ENCODE peak calls at places on chromosomes 16 and 17, in ten cellular contexts. One of them, this sample, is unnamed.

GRCh38 chr16:14307059-14307531 is 236.0 kb downstream of the MRTFB start:
- DNase-seq in stimulated activated CD4-positive, alpha-beta T cell treated with anti-CD3 and anti-CD28 coated beads, Interleukin-4, amount 100 ng/mL, for 1 hour: no peak
- DNase-seq in type B pancreatic cell: no peak
- DNase-seq in SW480: no peak
- DNase-seq in psoas muscle: no peak
- DNase-seq in NCI-H1105 treated with DMSO at 0.1 percent for 48 hours: no peak
- DNase-seq in foreskin fibroblast: no peak
- DNase-seq in colonic mucosa: no peak
- DNase-seq in fibroblast of pulmonary artery: no peak
- DNase-seq in HTR-8/SVneo: no peak
- DNase-seq in this sample: no peak

GRCh38 chr17:39867891-39868553 is at the start of gene ZPBP2:
- DNase-seq in stimulated activated CD4-positive, alpha-beta T cell treated with anti-CD3 and anti-CD28 coated beads, Interleukin-4, amount 100 ng/mL, for 1 hour: peak
- DNase-seq in type B pancreatic cell: no peak
- DNase-seq in SW480: no peak
- DNase-seq in psoas muscle: no peak
- DNase-seq in NCI-H1105 treated with DMSO at 0.1 percent for 48 hours: no peak
- DNase-seq in foreskin fibroblast: peak
- DNase-seq in colonic mucosa: no peak
- DNase-seq in fibroblast of pulmonary artery: no peak
- DNase-seq in HTR-8/SVneo: no peak
- DNase-seq in this sample: peak

GRCh38 chr16:22123146-22123545 is 30.8 kb downstream of the VWA3A start:
- DNase-seq in stimulated activated CD4-positive, alpha-beta T cell treated with anti-CD3 and anti-CD28 coated beads, Interleukin-4, amount 100 ng/mL, for 1 hour: no peak
- DNase-seq in type B pancreatic cell: no peak
- DNase-seq in SW480: peak
- DNase-seq in psoas muscle: no peak
- DNase-seq in NCI-H1105 treated with DMSO at 0.1 percent for 48 hours: no peak
- DNase-seq in foreskin fibroblast: peak
- DNase-seq in colonic mucosa: no peak
- DNase-seq in fibroblast of pulmonary artery: peak
- DNase-seq in HTR-8/SVneo: no peak
- DNase-seq in this sample: no peak

GRCh38 chr17:57986841-57987581 is 1.0 kb downstream of the VEZF1 start:
- DNase-seq in stimulated activated CD4-positive, alpha-beta T cell treated with anti-CD3 and anti-CD28 coated beads, Interleukin-4, amount 100 ng/mL, for 1 hour: peak
- DNase-seq in type B pancreatic cell: no peak
- DNase-seq in SW480: peak
- DNase-seq in psoas muscle: peak
- DNase-seq in NCI-H1105 treated with DMSO at 0.1 percent for 48 hours: no peak
- DNase-seq in foreskin fibroblast: peak
- DNase-seq in colonic mucosa: peak
- DNase-seq in fibroblast of pulmonary artery: peak
- DNase-seq in HTR-8/SVneo: peak
- DNase-seq in this sample: peak

GRCh38 chr17:41793749-41794602 is 7.5 kb upstream of the JUP start:
- DNase-seq in stimulated activated CD4-positive, alpha-beta T cell treated with anti-CD3 and anti-CD28 coated beads, Interleukin-4, amount 100 ng/mL, for 1 hour: no peak
- DNase-seq in type B pancreatic cell: no peak
- DNase-seq in SW480: peak
- DNase-seq in psoas muscle: no peak
- DNase-seq in NCI-H1105 treated with DMSO at 0.1 percent for 48 hours: no peak
- DNase-seq in foreskin fibroblast: no peak
- DNase-seq in colonic mucosa: peak
- DNase-seq in fibroblast of pulmonary artery: peak
- DNase-seq in HTR-8/SVneo: no peak
- DNase-seq in this sample: no peak

GRCh38 chr16:88331989-88332920 is 50.5 kb upstream of the ZNF469 start:
- DNase-seq in stimulated activated CD4-positive, alpha-beta T cell treated with anti-CD3 and anti-CD28 coated beads, Interleukin-4, amount 100 ng/mL, for 1 hour: no peak
- DNase-seq in type B pancreatic cell: no peak
- DNase-seq in SW480: peak
- DNase-seq in psoas muscle: peak
- DNase-seq in NCI-H1105 treated with DMSO at 0.1 percent for 48 hours: no peak
- DNase-seq in foreskin fibroblast: peak
- DNase-seq in colonic mucosa: no peak
- DNase-seq in fibroblast of pulmonary artery: peak
- DNase-seq in HTR-8/SVneo: peak
- DNase-seq in this sample: no peak

GRCh38 chr17:77318491-77319210 is 177.9 kb downstream of the SEC14L1 start:
- DNase-seq in stimulated activated CD4-positive, alpha-beta T cell treated with anti-CD3 and anti-CD28 coated beads, Interleukin-4, amount 100 ng/mL, for 1 hour: no peak
- DNase-seq in type B pancreatic cell: no peak
- DNase-seq in SW480: no peak
- DNase-seq in psoas muscle: no peak
- DNase-seq in NCI-H1105 treated with DMSO at 0.1 percent for 48 hours: no peak
- DNase-seq in foreskin fibroblast: peak
- DNase-seq in colonic mucosa: no peak
- DNase-seq in fibroblast of pulmonary artery: peak
- DNase-seq in HTR-8/SVneo: no peak
- DNase-seq in this sample: no peak

GRCh38 chr17:63528183-63528582 is 5.0 kb downstream of the KCNH6 start:
- DNase-seq in stimulated activated CD4-positive, alpha-beta T cell treated with anti-CD3 and anti-CD28 coated beads, Interleukin-4, amount 100 ng/mL, for 1 hour: no peak
- DNase-seq in type B pancreatic cell: no peak
- DNase-seq in SW480: no peak
- DNase-seq in psoas muscle: no peak
- DNase-seq in NCI-H1105 treated with DMSO at 0.1 percent for 48 hours: no peak
- DNase-seq in foreskin fibroblast: no peak
- DNase-seq in colonic mucosa: no peak
- DNase-seq in fibroblast of pulmonary artery: no peak
- DNase-seq in HTR-8/SVneo: no peak
- DNase-seq in this sample: no peak

GRCh38 chr17:69779378-69780214 is 295.4 kb upstream of the KCNJ16 start:
- DNase-seq in stimulated activated CD4-positive, alpha-beta T cell treated with anti-CD3 and anti-CD28 coated beads, Interleukin-4, amount 100 ng/mL, for 1 hour: no peak
- DNase-seq in type B pancreatic cell: no peak
- DNase-seq in SW480: no peak
- DNase-seq in psoas muscle: no peak
- DNase-seq in NCI-H1105 treated with DMSO at 0.1 percent for 48 hours: no peak
- DNase-seq in foreskin fibroblast: peak
- DNase-seq in colonic mucosa: no peak
- DNase-seq in fibroblast of pulmonary artery: peak
- DNase-seq in HTR-8/SVneo: no peak
- DNase-seq in this sample: no peak

GRCh38 chr17:1109606-1110523 is 69.9 kb downstream of the ABR start:
- DNase-seq in stimulated activated CD4-positive, alpha-beta T cell treated with anti-CD3 and anti-CD28 coated beads, Interleukin-4, amount 100 ng/mL, for 1 hour: peak
- DNase-seq in type B pancreatic cell: peak
- DNase-seq in SW480: peak
- DNase-seq in psoas muscle: peak
- DNase-seq in NCI-H1105 treated with DMSO at 0.1 percent for 48 hours: no peak
- DNase-seq in foreskin fibroblast: no peak
- DNase-seq in colonic mucosa: peak
- DNase-seq in fibroblast of pulmonary artery: no peak
- DNase-seq in HTR-8/SVneo: peak
- DNase-seq in this sample: peak

GRCh38 chr16:80981103-80981502 is 25.6 kb downstream of the CMC2 start:
- DNase-seq in stimulated activated CD4-positive, alpha-beta T cell treated with anti-CD3 and anti-CD28 coated beads, Interleukin-4, amount 100 ng/mL, for 1 hour: no peak
- DNase-seq in type B pancreatic cell: no peak
- DNase-seq in SW480: no peak
- DNase-seq in psoas muscle: no peak
- DNase-seq in NCI-H1105 treated with DMSO at 0.1 percent for 48 hours: no peak
- DNase-seq in foreskin fibroblast: no peak
- DNase-seq in colonic mucosa: no peak
- DNase-seq in fibroblast of pulmonary artery: no peak
- DNase-seq in HTR-8/SVneo: no peak
- DNase-seq in this sample: no peak

GRCh38 chr16:31093132-31093703 is 1.4 kb downstream of the VKORC1 start:
- DNase-seq in stimulated activated CD4-positive, alpha-beta T cell treated with anti-CD3 and anti-CD28 coated beads, Interleukin-4, amount 100 ng/mL, for 1 hour: no peak
- DNase-seq in type B pancreatic cell: no peak
- DNase-seq in SW480: peak
- DNase-seq in psoas muscle: no peak
- DNase-seq in NCI-H1105 treated with DMSO at 0.1 percent for 48 hours: peak
- DNase-seq in foreskin fibroblast: peak
- DNase-seq in colonic mucosa: peak
- DNase-seq in fibroblast of pulmonary artery: no peak
- DNase-seq in HTR-8/SVneo: peak
- DNase-seq in this sample: no peak

GRCh38 chr16:55856950-55857349 is 18.2 kb downstream of the CES5A start:
- DNase-seq in stimulated activated CD4-positive, alpha-beta T cell treated with anti-CD3 and anti-CD28 coated beads, Interleukin-4, amount 100 ng/mL, for 1 hour: no peak
- DNase-seq in type B pancreatic cell: no peak
- DNase-seq in SW480: peak
- DNase-seq in psoas muscle: no peak
- DNase-seq in NCI-H1105 treated with DMSO at 0.1 percent for 48 hours: no peak
- DNase-seq in foreskin fibroblast: no peak
- DNase-seq in colonic mucosa: no peak
- DNase-seq in fibroblast of pulmonary artery: no peak
- DNase-seq in HTR-8/SVneo: no peak
- DNase-seq in this sample: no peak

GRCh38 chr16:54748611-54749190 is 182.0 kb upstream of the IRX5 start:
- DNase-seq in stimulated activated CD4-positive, alpha-beta T cell treated with anti-CD3 and anti-CD28 coated beads, Interleukin-4, amount 100 ng/mL, for 1 hour: no peak
- DNase-seq in type B pancreatic cell: no peak
- DNase-seq in SW480: no peak
- DNase-seq in psoas muscle: no peak
- DNase-seq in NCI-H1105 treated with DMSO at 0.1 percent for 48 hours: peak
- DNase-seq in foreskin fibroblast: no peak
- DNase-seq in colonic mucosa: no peak
- DNase-seq in fibroblast of pulmonary artery: no peak
- DNase-seq in HTR-8/SVneo: no peak
- DNase-seq in this sample: no peak

GRCh38 chr17:987931-988330 is 8.4 kb upstream of the NXN start:
- DNase-seq in stimulated activated CD4-positive, alpha-beta T cell treated with anti-CD3 and anti-CD28 coated beads, Interleukin-4, amount 100 ng/mL, for 1 hour: no peak
- DNase-seq in type B pancreatic cell: no peak
- DNase-seq in SW480: no peak
- DNase-seq in psoas muscle: no peak
- DNase-seq in NCI-H1105 treated with DMSO at 0.1 percent for 48 hours: no peak
- DNase-seq in foreskin fibroblast: no peak
- DNase-seq in colonic mucosa: no peak
- DNase-seq in fibroblast of pulmonary artery: no peak
- DNase-seq in HTR-8/SVneo: no peak
- DNase-seq in this sample: no peak

GRCh38 chr17:48960834-48961515 is 7.4 kb downstream of the GIP start:
- DNase-seq in stimulated activated CD4-positive, alpha-beta T cell treated with anti-CD3 and anti-CD28 coated beads, Interleukin-4, amount 100 ng/mL, for 1 hour: no peak
- DNase-seq in type B pancreatic cell: no peak
- DNase-seq in SW480: peak
- DNase-seq in psoas muscle: no peak
- DNase-seq in NCI-H1105 treated with DMSO at 0.1 percent for 48 hours: no peak
- DNase-seq in foreskin fibroblast: peak
- DNase-seq in colonic mucosa: no peak
- DNase-seq in fibroblast of pulmonary artery: no peak
- DNase-seq in HTR-8/SVneo: no peak
- DNase-seq in this sample: no peak

GRCh38 chr17:72609501-72609900 is 483.0 kb downstream of the SLC39A11 start:
- DNase-seq in stimulated activated CD4-positive, alpha-beta T cell treated with anti-CD3 and anti-CD28 coated beads, Interleukin-4, amount 100 ng/mL, for 1 hour: no peak
- DNase-seq in type B pancreatic cell: no peak
- DNase-seq in SW480: peak
- DNase-seq in psoas muscle: no peak
- DNase-seq in NCI-H1105 treated with DMSO at 0.1 percent for 48 hours: no peak
- DNase-seq in foreskin fibroblast: peak
- DNase-seq in colonic mucosa: peak
- DNase-seq in fibroblast of pulmonary artery: no peak
- DNase-seq in HTR-8/SVneo: no peak
- DNase-seq in this sample: no peak

GRCh38 chr17:4908301-4908700 is 5.4 kb upstream of the CHRNE start:
- DNase-seq in stimulated activated CD4-positive, alpha-beta T cell treated with anti-CD3 and anti-CD28 coated beads, Interleukin-4, amount 100 ng/mL, for 1 hour: no peak
- DNase-seq in type B pancreatic cell: peak
- DNase-seq in SW480: no peak
- DNase-seq in psoas muscle: no peak
- DNase-seq in NCI-H1105 treated with DMSO at 0.1 percent for 48 hours: no peak
- DNase-seq in foreskin fibroblast: peak
- DNase-seq in colonic mucosa: no peak
- DNase-seq in fibroblast of pulmonary artery: no peak
- DNase-seq in HTR-8/SVneo: no peak
- DNase-seq in this sample: no peak